ENCODE peak calls at places on chromosomes 13 and 19, in seven cellular contexts. A, K, F, Y, Q, T and G are unnamed samples.

GRCh38 chr19:47228937-47229673 is 1.9 kb downstream of the BBC3 start:
- DNase-seq in A (no peak), K (no peak), F (peak), Y (peak), Q (no peak), T (peak), G (no peak)

GRCh38 chr19:34336781-34337271 is 28.2 kb upstream of the GPI start:
- DNase-seq in A (peak), K (no peak), F (peak), Y (no peak), Q (no peak), T (no peak), G (no peak)

GRCh38 chr13:63435668-63436275 is 2020.1 kb upstream of the PCDH20 start:
- DNase-seq in A (no peak), K (no peak), F (peak), Y (peak), Q (no peak), T (no peak), G (no peak)

GRCh38 chr13:50140742-50141659 is 125.8 kb downstream of the KCNRG start:
- DNase-seq in A (no peak), K (no peak), F (no peak), Y (no peak), Q (no peak), T (no peak), G (no peak)

GRCh38 chr19:48608798-48609263 is 2.3 kb downstream of the SPACA4 start:
- DNase-seq in A (peak), K (peak), F (peak), Y (no peak), Q (no peak), T (peak), G (no peak)

GRCh38 chr19:39151209-39151608 is 25.6 kb downstream of the PAK4 start:
- DNase-seq in A (no peak), K (no peak), F (no peak), Y (no peak), Q (no peak), T (no peak), G (no peak)

GRCh38 chr13:33126909-33127607 is 110.8 kb downstream of the KL start:
- DNase-seq in A (no peak), K (no peak), F (peak), Y (no peak), Q (no peak), T (no peak), G (peak)

GRCh38 chr19:32817252-32817912 is 52.2 kb downstream of the SLC7A9 start:
- DNase-seq in A (no peak), K (no peak), F (no peak), Y (no peak), Q (no peak), T (no peak), G (no peak)

GRCh38 chr19:18840288-18841260 is 8.8 kb downstream of the UPF1 start:
- DNase-seq in A (no peak), K (no peak), F (no peak), Y (no peak), Q (no peak), T (no peak), G (peak)

GRCh38 chr13:98923641-98924397 is 54.0 kb downstream of the DOCK9 start:
- DNase-seq in A (no peak), K (no peak), F (peak), Y (no peak), Q (no peak), T (no peak), G (no peak)

GRCh38 chr19:24002256-24002945 is 84.6 kb upstream of the ZNF254 start:
- DNase-seq in A (no peak), K (no peak), F (no peak), Y (no peak), Q (no peak), T (no peak), G (no peak)

GRCh38 chr13:99122171-99122570 is 78.5 kb upstream of the UBAC2 start:
- DNase-seq in A (no peak), K (no peak), F (no peak), Y (peak), Q (no peak), T (no peak), G (no peak)

GRCh38 chr13:111532111-111532510 is 211.7 kb downstream of the TEX29 start:
- DNase-seq in A (no peak), K (no peak), F (no peak), Y (no peak), Q (no peak), T (no peak), G (no peak)

GRCh38 chr19:45173816-45174215 is 4.2 kb downstream of the TRAPPC6A start:
- DNase-seq in A (no peak), K (no peak), F (peak), Y (peak), Q (no peak), T (no peak), G (no peak)

GRCh38 chr19:15124572-15125231 is 17.5 kb downstream of the SYDE1 start:
- DNase-seq in A (no peak), K (no peak), F (no peak), Y (no peak), Q (peak), T (no peak), G (no peak)

GRCh38 chr19:49403404-49404187 is 15.5 kb downstream of the KASH5 start:
- DNase-seq in A (no peak), K (no peak), F (no peak), Y (no peak), Q (peak), T (no peak), G (no peak)

GRCh38 chr13:30395192-30396158 is 26.8 kb upstream of the UBE2L5 start:
- DNase-seq in A (peak), K (peak), F (peak), Y (peak), Q (no peak), T (peak), G (peak)

GRCh38 chr13:102195566-102196462 is 206.0 kb downstream of the FGF14 start:
- DNase-seq in A (no peak), K (no peak), F (peak), Y (peak), Q (no peak), T (no peak), G (no peak)

GRCh38 chr19:33299061-33299665 is 3.2 kb downstream of the CEBPA start:
- DNase-seq in A (no peak), K (no peak), F (no peak), Y (no peak), Q (peak), T (no peak), G (no peak)

GRCh38 chr13:36428083-36428482 is 4.2 kb upstream of the CCNA1 start:
- DNase-seq in A (no peak), K (no peak), F (peak), Y (no peak), Q (no peak), T (no peak), G (peak)

GRCh38 chr19:1468274-1469199 is 10.5 kb downstream of the C19orf25 start:
- DNase-seq in A (peak), K (peak), F (peak), Y (no peak), Q (no peak), T (no peak), G (peak)

GRCh38 chr19:38544569-38545315 is 73.0 kb downstream of the MAP4K1 start:
- DNase-seq in A (no peak), K (no peak), F (no peak), Y (peak), Q (no peak), T (no peak), G (no peak)